ENCODE peak calls at places on chromosome 19, in five cellular contexts. A is cardiac fibroblast, I is lower leg skin, M is Peyer's patch, T is AG04449. V is an unnamed sample.

GRCh38 chr19:23409392-23410048 is 14.2 kb upstream of the ZNF91 start:
- DNase-seq in M (peak; percentile 59), T (no peak), I (no peak), A (no peak), V (no peak)

GRCh38 chr19:46209051-46209450 is 20.5 kb upstream of the IGFL1 start:
- DNase-seq in A (no peak), I (no peak), M (no peak), T (no peak), V (no peak)

GRCh38 chr19:46574533-46574932 is 26.6 kb upstream of the CALM3 start:
- DNase-seq in T (no peak), I (no peak), A (no peak), M (no peak), V (peak; percentile 68)

GRCh38 chr19:18849838-18850400 is 18.2 kb downstream of the UPF1 start:
- DNase-seq in M (no peak), I (no peak), A (no peak), T (no peak), V (no peak)

GRCh38 chr19:18503971-18504885 is 17.6 kb downstream of the ELL start:
- DNase-seq in T (no peak), I (no peak), A (no peak), M (peak; percentile 84), V (no peak)

GRCh38 chr19:6556480-6556879 is 25.7 kb downstream of the TNFSF9 start:
- DNase-seq in I (no peak), M (no peak), T (no peak), A (peak; percentile 42), V (peak; percentile 34)

GRCh38 chr19:48806818-48807589 is 3.8 kb downstream of the BCAT2 start:
- DNase-seq in A (peak; percentile 59), M (peak; percentile 86), T (no peak), I (no peak), V (peak; percentile 64)

GRCh38 chr19:48741222-48741999 is 1.0 kb upstream of the RASIP1 start:
- DNase-seq in A (no peak), M (peak; percentile 81), I (no peak), T (no peak), V (peak; percentile 65)

GRCh38 chr19:10339380-10339960 is at the start of gene ICAM3:
- DNase-seq in I (no peak), A (no peak), M (peak; percentile 81), T (no peak), V (peak; percentile 85)

GRCh38 chr19:36265856-36266374 is 51.0 kb downstream of the ZNF146 start:
- DNase-seq in M (no peak), T (no peak), I (no peak), A (no peak), V (no peak)

GRCh38 chr19:16160445-16160942 is 12.8 kb downstream of the CIB3 start:
- DNase-seq in A (no peak), M (no peak), I (no peak), T (no peak), V (no peak)

GRCh38 chr19:3275068-3275582 is 50.7 kb downstream of the CELF5 start:
- DNase-seq in A (no peak), I (no peak), T (no peak), M (no peak), V (peak; percentile 69)

GRCh38 chr19:39363909-39364457 is 21.8 kb downstream of the SAMD4B start:
- DNase-seq in A (peak; percentile 52), M (no peak), T (no peak), I (peak; percentile 71), V (no peak)

GRCh38 chr19:46716013-46716671 is 772 bp downstream of the PRKD2 start:
- DNase-seq in M (no peak), I (no peak), A (no peak), T (no peak), V (peak; percentile 48)

GRCh38 chr19:9381367-9381785 is 18.6 kb downstream of the ZNF177 start:
- DNase-seq in A (no peak), M (no peak), T (no peak), I (no peak), V (no peak)

GRCh38 chr19:23800281-23800680 is 41.6 kb upstream of the ZNF681 start:
- DNase-seq in A (no peak), I (no peak), T (no peak), M (no peak), V (no peak)

GRCh38 chr19:20315543-20315942 is 148.5 kb downstream of the ZNF486 start:
- DNase-seq in M (no peak), T (no peak), A (no peak), I (no peak), V (no peak)

GRCh38 chr19:49952906-49953305 is 8.1 kb downstream of the SIGLEC11 start:
- DNase-seq in I (no peak), T (no peak), A (no peak), M (no peak), V (no peak)

GRCh38 chr19:49676136-49676689 is 858 bp upstream of the PRMT1 start:
- DNase-seq in M (peak; percentile 93), I (peak; percentile 84), A (peak; percentile 97), T (peak; percentile 80), V (peak; percentile 53)

GRCh38 chr19:48638831-48639381 is 1.7 kb upstream of the DBP start:
- DNase-seq in A (no peak), I (no peak), M (no peak), T (no peak), V (no peak)

GRCh38 chr19:41696402-41697197 is 8.5 kb upstream of the CEACAM7 start:
- DNase-seq in M (peak; percentile 44), T (no peak), A (no peak), I (no peak), V (peak; percentile 37)

GRCh38 chr19:12745166-12745897 is 6.3 kb upstream of the BEST2 start:
- DNase-seq in I (no peak), T (no peak), A (peak; percentile 15), M (no peak), V (no peak)

GRCh38 chr19:4592445-4592844 is 33.0 kb upstream of the SEMA6B start:
- DNase-seq in T (no peak), A (no peak), I (no peak), M (no peak), V (no peak)

GRCh38 chr19:4587527-4587926 is 28.0 kb upstream of the SEMA6B start:
- DNase-seq in I (no peak), A (no peak), T (no peak), M (no peak), V (no peak)

GRCh38 chr19:4590559-4590958 is 31.1 kb upstream of the SEMA6B start:
- DNase-seq in T (no peak), I (no peak), A (no peak), M (no peak), V (no peak)

GRCh38 chr19:4591296-4591695 is 31.8 kb upstream of the SEMA6B start:
- DNase-seq in I (no peak), T (no peak), A (no peak), M (no peak), V (no peak)

DNA sequence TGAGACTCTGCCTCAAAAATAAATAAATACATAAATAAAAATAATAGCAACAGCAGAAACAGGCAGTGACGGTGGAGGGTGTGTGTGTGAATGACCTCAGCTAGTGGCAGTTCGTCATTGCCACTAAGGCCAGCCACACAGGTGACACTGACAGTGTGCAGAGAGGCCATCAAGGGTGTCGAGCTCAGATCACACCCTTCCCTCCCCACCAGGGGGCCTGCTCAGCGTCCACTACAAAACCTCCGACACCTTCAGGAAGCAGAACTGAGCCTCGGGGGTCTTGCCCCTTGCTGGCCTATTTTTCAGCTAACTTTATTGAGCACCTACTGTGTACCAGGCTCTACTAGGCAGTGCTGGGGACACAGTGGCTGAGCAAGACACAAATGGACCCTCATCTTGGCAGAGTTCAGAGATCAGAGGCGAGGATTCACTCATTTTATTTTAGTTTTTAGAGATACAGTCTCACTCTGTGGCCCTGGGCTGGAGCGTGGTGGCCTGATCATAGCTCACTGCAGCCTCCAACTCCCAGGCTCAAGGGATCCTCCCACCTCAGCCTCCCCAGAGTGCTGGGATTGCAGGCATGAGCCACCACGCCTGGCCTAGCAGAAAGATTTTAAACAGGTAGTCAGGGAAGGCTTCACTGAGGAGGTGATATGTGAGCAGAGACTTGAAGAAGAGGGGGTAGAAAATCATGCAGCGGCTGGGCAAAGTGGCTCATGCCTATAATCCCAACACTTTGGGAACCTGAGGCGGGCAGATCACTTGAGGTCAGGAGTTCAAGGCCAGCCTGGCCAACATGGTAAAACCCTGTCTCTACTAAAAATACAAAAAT is 30.3 kb upstream of the SEMA6B start:
- DNase-seq in I (no peak), T (no peak), A (no peak), M (no peak), V (peak; percentile 52)
- TF ChIP-seq CTCF in I (no peak), T (peak; percentile 60), A (peak; percentile 46), M (no peak), V (peak; percentile 24)

GRCh38 chr19:32367063-32367462 is 21.7 kb downstream of the ZNF507 start:
- DNase-seq in A (no peak), T (no peak), M (no peak), I (no peak), V (no peak)
- TF ChIP-seq CTCF in A (no peak), T (no peak), M (no peak), I (no peak), V (no peak)

DNA sequence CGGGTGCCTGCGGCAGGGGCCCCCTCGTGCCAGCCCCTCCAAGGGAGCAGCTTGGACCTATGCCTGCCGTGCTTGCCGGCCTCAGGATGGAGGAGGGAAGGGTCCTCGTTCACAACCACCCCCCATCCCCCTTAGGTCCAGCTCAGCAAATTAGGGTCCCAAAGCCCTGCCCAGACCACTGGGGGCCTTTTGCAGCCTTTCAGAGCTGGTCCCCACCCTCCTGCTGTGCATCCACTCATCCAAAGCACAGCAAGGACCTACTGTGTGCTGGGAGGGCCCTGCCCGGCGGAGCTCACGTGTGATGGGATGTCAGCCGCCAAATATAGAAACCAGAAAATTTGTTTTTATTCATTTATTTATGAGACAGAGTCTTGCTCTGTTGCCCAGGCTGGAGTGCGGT is 16.5 kb upstream of the SLC7A10 start:
- DNase-seq in I (no peak), T (no peak), A (no peak), M (no peak), V (no peak)
- TF ChIP-seq CTCF in I (no peak), T (no peak), A (no peak), M (no peak), V (no peak)

GRCh38 chr19:30684613-30685012 is 312.4 kb downstream of the ZNF536 start:
- DNase-seq in A (no peak), T (no peak), I (no peak), M (no peak), V (no peak)

GRCh38 chr19:30685601-30686000 is 313.4 kb downstream of the ZNF536 start:
- DNase-seq in A (no peak), I (no peak), M (no peak), T (no peak), V (no peak)

GRCh38 chr19:30686911-30687566 is 314.9 kb downstream of the ZNF536 start:
- DNase-seq in M (no peak), T (no peak), A (no peak), I (no peak), V (no peak)

GRCh38 chr19:30688696-30689095 is 316.5 kb downstream of the ZNF536 start:
- DNase-seq in M (no peak), A (no peak), I (no peak), T (no peak), V (no peak)

GRCh38 chr19:30686252-30686762 is 314.1 kb downstream of the ZNF536 start:
- DNase-seq in T (no peak), M (no peak), A (peak; percentile 17), I (no peak), V (no peak)
- TF ChIP-seq CTCF in T (no peak), M (no peak), A (peak; percentile 1), I (no peak), V (no peak)

GRCh38 chr19:28577666-28578065 is 635.3 kb downstream of the UQCRFS1 start:
- DNase-seq in M (no peak), A (no peak), I (no peak), T (no peak), V (no peak)
- TF ChIP-seq CTCF in M (no peak), A (no peak), I (no peak), T (no peak), V (no peak)

GRCh38 chr19:14475251-14476073 is at the start of gene PTGER1:
- DNase-seq in I (no peak), A (peak; percentile 36), T (no peak), M (no peak), V (peak; percentile 83)
- TF ChIP-seq CTCF in I (no peak), A (peak; percentile 48), T (peak; percentile 61), M (no peak), V (peak; percentile 48)